ENCODE peak calls at places on chromosomes 13 and 19, in nine cellular contexts. One of them, this sample, is unnamed.

GRCh38 chr19:13042443-13043130 is 47.3 kb downstream of the NFIX start:
- DNase-seq in kidney glomerular epithelial cell: no peak
- DNase-seq in EL: no peak
- DNase-seq in caudate nucleus: no peak
- DNase-seq in uterus: no peak
- DNase-seq in T-helper 1 cell: no peak
- DNase-seq in dermis microvascular lymphatic vessel endothelial cell: no peak
- DNase-seq in stimulated activated CD4-positive, alpha-beta T cell treated with anti-CD3 and anti-CD28 coated beads, Interleukin-15, amount 100 ng/mL, for 1 hour: no peak
- DNase-seq in CD8-positive, alpha-beta memory T cell: no peak
- DNase-seq in this sample: no peak

GRCh38 chr13:41652735-41653361 is 195.5 kb downstream of the RGCC start:
- DNase-seq in kidney glomerular epithelial cell: peak; percentile 47
- DNase-seq in EL: peak; percentile 50
- DNase-seq in caudate nucleus: no peak
- DNase-seq in uterus: peak; percentile 43
- DNase-seq in T-helper 1 cell: no peak
- DNase-seq in dermis microvascular lymphatic vessel endothelial cell: peak; percentile 77
- DNase-seq in stimulated activated CD4-positive, alpha-beta T cell treated with anti-CD3 and anti-CD28 coated beads, Interleukin-15, amount 100 ng/mL, for 1 hour: no peak
- DNase-seq in CD8-positive, alpha-beta memory T cell: peak; percentile 51
- DNase-seq in this sample: no peak

GRCh38 chr19:15332311-15332996 is at the start of gene BRD4:
- DNase-seq in kidney glomerular epithelial cell: peak; percentile 19
- DNase-seq in EL: peak; percentile 58
- DNase-seq in caudate nucleus: peak; percentile 17
- DNase-seq in uterus: peak; percentile 65
- DNase-seq in T-helper 1 cell: peak; percentile 55
- DNase-seq in dermis microvascular lymphatic vessel endothelial cell: peak; percentile 62
- DNase-seq in stimulated activated CD4-positive, alpha-beta T cell treated with anti-CD3 and anti-CD28 coated beads, Interleukin-15, amount 100 ng/mL, for 1 hour: peak; percentile 59
- DNase-seq in CD8-positive, alpha-beta memory T cell: peak; percentile 85
- DNase-seq in this sample: peak; percentile 81

GRCh38 chr13:38914070-38914469 is 76.6 kb downstream of the STOML3 start:
- DNase-seq in kidney glomerular epithelial cell: no peak
- DNase-seq in EL: no peak
- DNase-seq in caudate nucleus: no peak
- DNase-seq in uterus: no peak
- DNase-seq in T-helper 1 cell: no peak
- DNase-seq in dermis microvascular lymphatic vessel endothelial cell: no peak
- DNase-seq in stimulated activated CD4-positive, alpha-beta T cell treated with anti-CD3 and anti-CD28 coated beads, Interleukin-15, amount 100 ng/mL, for 1 hour: no peak
- DNase-seq in CD8-positive, alpha-beta memory T cell: no peak
- DNase-seq in this sample: no peak

GRCh38 chr13:111210488-111210887 is 95.4 kb downstream of the ARHGEF7 start:
- DNase-seq in kidney glomerular epithelial cell: peak; percentile 76
- DNase-seq in EL: peak; percentile 94
- DNase-seq in caudate nucleus: peak; percentile 69
- DNase-seq in uterus: no peak
- DNase-seq in T-helper 1 cell: no peak
- DNase-seq in dermis microvascular lymphatic vessel endothelial cell: peak; percentile 58
- DNase-seq in stimulated activated CD4-positive, alpha-beta T cell treated with anti-CD3 and anti-CD28 coated beads, Interleukin-15, amount 100 ng/mL, for 1 hour: no peak
- DNase-seq in CD8-positive, alpha-beta memory T cell: no peak
- DNase-seq in this sample: peak; percentile 66

GRCh38 chr13:72137782-72138181 is 270.8 kb upstream of the DACH1 start:
- DNase-seq in kidney glomerular epithelial cell: no peak
- DNase-seq in EL: no peak
- DNase-seq in caudate nucleus: no peak
- DNase-seq in uterus: no peak
- DNase-seq in T-helper 1 cell: no peak
- DNase-seq in dermis microvascular lymphatic vessel endothelial cell: no peak
- DNase-seq in stimulated activated CD4-positive, alpha-beta T cell treated with anti-CD3 and anti-CD28 coated beads, Interleukin-15, amount 100 ng/mL, for 1 hour: no peak
- DNase-seq in CD8-positive, alpha-beta memory T cell: no peak
- DNase-seq in this sample: no peak

GRCh38 chr19:45955905-45956608 is 17.6 kb downstream of the NOVA2 start:
- DNase-seq in kidney glomerular epithelial cell: no peak
- DNase-seq in EL: no peak
- DNase-seq in caudate nucleus: peak; percentile 87
- DNase-seq in uterus: peak; percentile 79
- DNase-seq in T-helper 1 cell: no peak
- DNase-seq in dermis microvascular lymphatic vessel endothelial cell: peak; percentile 100
- DNase-seq in stimulated activated CD4-positive, alpha-beta T cell treated with anti-CD3 and anti-CD28 coated beads, Interleukin-15, amount 100 ng/mL, for 1 hour: no peak
- DNase-seq in CD8-positive, alpha-beta memory T cell: no peak
- DNase-seq in this sample: peak; percentile 80

GRCh38 chr19:6278740-6279619 is 795 bp downstream of the MLLT1 start:
- DNase-seq in kidney glomerular epithelial cell: no peak
- DNase-seq in EL: no peak
- DNase-seq in caudate nucleus: no peak
- DNase-seq in uterus: peak; percentile 28
- DNase-seq in T-helper 1 cell: no peak
- DNase-seq in dermis microvascular lymphatic vessel endothelial cell: no peak
- DNase-seq in stimulated activated CD4-positive, alpha-beta T cell treated with anti-CD3 and anti-CD28 coated beads, Interleukin-15, amount 100 ng/mL, for 1 hour: no peak
- DNase-seq in CD8-positive, alpha-beta memory T cell: no peak
- DNase-seq in this sample: no peak

GRCh38 chr13:34104853-34105252 is 286.9 kb downstream of the RFC3 start:
- DNase-seq in kidney glomerular epithelial cell: no peak
- DNase-seq in EL: no peak
- DNase-seq in caudate nucleus: no peak
- DNase-seq in uterus: no peak
- DNase-seq in T-helper 1 cell: no peak
- DNase-seq in dermis microvascular lymphatic vessel endothelial cell: no peak
- DNase-seq in stimulated activated CD4-positive, alpha-beta T cell treated with anti-CD3 and anti-CD28 coated beads, Interleukin-15, amount 100 ng/mL, for 1 hour: no peak
- DNase-seq in CD8-positive, alpha-beta memory T cell: no peak
- DNase-seq in this sample: no peak

GRCh38 chr13:28513745-28514144 is 18.8 kb upstream of the FLT1 start:
- DNase-seq in kidney glomerular epithelial cell: no peak
- DNase-seq in EL: no peak
- DNase-seq in caudate nucleus: no peak
- DNase-seq in uterus: no peak
- DNase-seq in T-helper 1 cell: no peak
- DNase-seq in dermis microvascular lymphatic vessel endothelial cell: no peak
- DNase-seq in stimulated activated CD4-positive, alpha-beta T cell treated with anti-CD3 and anti-CD28 coated beads, Interleukin-15, amount 100 ng/mL, for 1 hour: no peak
- DNase-seq in CD8-positive, alpha-beta memory T cell: no peak
- DNase-seq in this sample: no peak

GRCh38 chr19:17526922-17527321 is 15.5 kb downstream of the PGLS start:
- DNase-seq in kidney glomerular epithelial cell: no peak
- DNase-seq in EL: no peak
- DNase-seq in caudate nucleus: no peak
- DNase-seq in uterus: no peak
- DNase-seq in T-helper 1 cell: no peak
- DNase-seq in dermis microvascular lymphatic vessel endothelial cell: no peak
- DNase-seq in stimulated activated CD4-positive, alpha-beta T cell treated with anti-CD3 and anti-CD28 coated beads, Interleukin-15, amount 100 ng/mL, for 1 hour: no peak
- DNase-seq in CD8-positive, alpha-beta memory T cell: no peak
- DNase-seq in this sample: no peak

GRCh38 chr13:111912453-111912866 is 154.5 kb upstream of the SOX1 start:
- DNase-seq in kidney glomerular epithelial cell: no peak
- DNase-seq in EL: no peak
- DNase-seq in caudate nucleus: no peak
- DNase-seq in uterus: no peak
- DNase-seq in T-helper 1 cell: no peak
- DNase-seq in dermis microvascular lymphatic vessel endothelial cell: no peak
- DNase-seq in stimulated activated CD4-positive, alpha-beta T cell treated with anti-CD3 and anti-CD28 coated beads, Interleukin-15, amount 100 ng/mL, for 1 hour: no peak
- DNase-seq in CD8-positive, alpha-beta memory T cell: no peak
- DNase-seq in this sample: no peak

GRCh38 chr19:39126593-39127187 is 1.1 kb downstream of the PAK4 start:
- DNase-seq in kidney glomerular epithelial cell: peak; percentile 89
- DNase-seq in EL: peak; percentile 21
- DNase-seq in caudate nucleus: no peak
- DNase-seq in uterus: no peak
- DNase-seq in T-helper 1 cell: no peak
- DNase-seq in dermis microvascular lymphatic vessel endothelial cell: peak; percentile 26
- DNase-seq in stimulated activated CD4-positive, alpha-beta T cell treated with anti-CD3 and anti-CD28 coated beads, Interleukin-15, amount 100 ng/mL, for 1 hour: no peak
- DNase-seq in CD8-positive, alpha-beta memory T cell: no peak
- DNase-seq in this sample: peak; percentile 45

GRCh38 chr19:10142701-10143375 is 23.1 kb upstream of the EIF3G start:
- DNase-seq in kidney glomerular epithelial cell: no peak
- DNase-seq in EL: no peak
- DNase-seq in caudate nucleus: no peak
- DNase-seq in uterus: no peak
- DNase-seq in T-helper 1 cell: no peak
- DNase-seq in dermis microvascular lymphatic vessel endothelial cell: no peak
- DNase-seq in stimulated activated CD4-positive, alpha-beta T cell treated with anti-CD3 and anti-CD28 coated beads, Interleukin-15, amount 100 ng/mL, for 1 hour: peak; percentile 22
- DNase-seq in CD8-positive, alpha-beta memory T cell: peak; percentile 71
- DNase-seq in this sample: no peak

GRCh38 chr19:3224346-3225325 is at the start of gene CELF5:
- DNase-seq in kidney glomerular epithelial cell: no peak
- DNase-seq in EL: peak; percentile 38
- DNase-seq in caudate nucleus: peak; percentile 22
- DNase-seq in uterus: no peak
- DNase-seq in T-helper 1 cell: peak; percentile 40
- DNase-seq in dermis microvascular lymphatic vessel endothelial cell: peak; percentile 11
- DNase-seq in stimulated activated CD4-positive, alpha-beta T cell treated with anti-CD3 and anti-CD28 coated beads, Interleukin-15, amount 100 ng/mL, for 1 hour: peak; percentile 32
- DNase-seq in CD8-positive, alpha-beta memory T cell: peak; percentile 65
- DNase-seq in this sample: peak; percentile 41

GRCh38 chr19:19606021-19606420 is 12.5 kb downstream of the PBX4 start:
- DNase-seq in kidney glomerular epithelial cell: no peak
- DNase-seq in EL: no peak
- DNase-seq in caudate nucleus: no peak
- DNase-seq in uterus: no peak
- DNase-seq in T-helper 1 cell: peak; percentile 27
- DNase-seq in dermis microvascular lymphatic vessel endothelial cell: no peak
- DNase-seq in stimulated activated CD4-positive, alpha-beta T cell treated with anti-CD3 and anti-CD28 coated beads, Interleukin-15, amount 100 ng/mL, for 1 hour: peak; percentile 24
- DNase-seq in CD8-positive, alpha-beta memory T cell: peak; percentile 73
- DNase-seq in this sample: no peak

GRCh38 chr19:45103200-45103624 is 10.2 kb downstream of the PPP1R37 start:
- DNase-seq in kidney glomerular epithelial cell: peak; percentile 38
- DNase-seq in EL: peak; percentile 37
- DNase-seq in caudate nucleus: no peak
- DNase-seq in uterus: no peak
- DNase-seq in T-helper 1 cell: no peak
- DNase-seq in dermis microvascular lymphatic vessel endothelial cell: no peak
- DNase-seq in stimulated activated CD4-positive, alpha-beta T cell treated with anti-CD3 and anti-CD28 coated beads, Interleukin-15, amount 100 ng/mL, for 1 hour: peak; percentile 16
- DNase-seq in CD8-positive, alpha-beta memory T cell: peak; percentile 75
- DNase-seq in this sample: no peak

GRCh38 chr19:3450796-3451411 is 29.4 kb downstream of the SMIM24 start:
- DNase-seq in kidney glomerular epithelial cell: peak; percentile 100
- DNase-seq in EL: peak; percentile 100
- DNase-seq in caudate nucleus: no peak
- DNase-seq in uterus: peak; percentile 93
- DNase-seq in T-helper 1 cell: no peak
- DNase-seq in dermis microvascular lymphatic vessel endothelial cell: peak; percentile 99
- DNase-seq in stimulated activated CD4-positive, alpha-beta T cell treated with anti-CD3 and anti-CD28 coated beads, Interleukin-15, amount 100 ng/mL, for 1 hour: no peak
- DNase-seq in CD8-positive, alpha-beta memory T cell: no peak
- DNase-seq in this sample: peak; percentile 84

GRCh38 chr13:30341815-30342570 is 34.6 kb upstream of the KATNAL1 start:
- DNase-seq in kidney glomerular epithelial cell: peak; percentile 30
- DNase-seq in EL: peak; percentile 93
- DNase-seq in caudate nucleus: peak; percentile 16
- DNase-seq in uterus: peak; percentile 86
- DNase-seq in T-helper 1 cell: no peak
- DNase-seq in dermis microvascular lymphatic vessel endothelial cell: peak; percentile 70
- DNase-seq in stimulated activated CD4-positive, alpha-beta T cell treated with anti-CD3 and anti-CD28 coated beads, Interleukin-15, amount 100 ng/mL, for 1 hour: no peak
- DNase-seq in CD8-positive, alpha-beta memory T cell: no peak
- DNase-seq in this sample: peak; percentile 94

GRCh38 chr13:50588736-50589135 is 254.8 kb downstream of the DLEU7 start:
- DNase-seq in kidney glomerular epithelial cell: no peak
- DNase-seq in EL: peak; percentile 32
- DNase-seq in caudate nucleus: no peak
- DNase-seq in uterus: no peak
- DNase-seq in T-helper 1 cell: no peak
- DNase-seq in dermis microvascular lymphatic vessel endothelial cell: no peak
- DNase-seq in stimulated activated CD4-positive, alpha-beta T cell treated with anti-CD3 and anti-CD28 coated beads, Interleukin-15, amount 100 ng/mL, for 1 hour: no peak
- DNase-seq in CD8-positive, alpha-beta memory T cell: no peak
- DNase-seq in this sample: no peak

GRCh38 chr19:12825259-12826131 is 8.9 kb downstream of the RTBDN start:
- DNase-seq in kidney glomerular epithelial cell: no peak
- DNase-seq in EL: peak; percentile 29
- DNase-seq in caudate nucleus: no peak
- DNase-seq in uterus: no peak
- DNase-seq in T-helper 1 cell: no peak
- DNase-seq in dermis microvascular lymphatic vessel endothelial cell: peak; percentile 28
- DNase-seq in stimulated activated CD4-positive, alpha-beta T cell treated with anti-CD3 and anti-CD28 coated beads, Interleukin-15, amount 100 ng/mL, for 1 hour: no peak
- DNase-seq in CD8-positive, alpha-beta memory T cell: no peak
- DNase-seq in this sample: no peak

GRCh38 chr13:69857188-69857821 is 250.3 kb upstream of the ATXN8OS start:
- DNase-seq in kidney glomerular epithelial cell: peak; percentile 77
- DNase-seq in EL: peak; percentile 1
- DNase-seq in caudate nucleus: no peak
- DNase-seq in uterus: no peak
- DNase-seq in T-helper 1 cell: no peak
- DNase-seq in dermis microvascular lymphatic vessel endothelial cell: peak; percentile 43
- DNase-seq in stimulated activated CD4-positive, alpha-beta T cell treated with anti-CD3 and anti-CD28 coated beads, Interleukin-15, amount 100 ng/mL, for 1 hour: no peak
- DNase-seq in CD8-positive, alpha-beta memory T cell: no peak
- DNase-seq in this sample: no peak

GRCh38 chr19:610801-611505 is 21.3 kb downstream of the HCN2 start:
- DNase-seq in kidney glomerular epithelial cell: no peak
- DNase-seq in EL: peak; percentile 90
- DNase-seq in caudate nucleus: no peak
- DNase-seq in uterus: no peak
- DNase-seq in T-helper 1 cell: peak; percentile 46
- DNase-seq in dermis microvascular lymphatic vessel endothelial cell: peak; percentile 13
- DNase-seq in stimulated activated CD4-positive, alpha-beta T cell treated with anti-CD3 and anti-CD28 coated beads, Interleukin-15, amount 100 ng/mL, for 1 hour: peak; percentile 31
- DNase-seq in CD8-positive, alpha-beta memory T cell: peak; percentile 70
- DNase-seq in this sample: no peak

GRCh38 chr19:51183629-51184028 is 41.3 kb upstream of the CD33 start:
- DNase-seq in kidney glomerular epithelial cell: no peak
- DNase-seq in EL: no peak
- DNase-seq in caudate nucleus: no peak
- DNase-seq in uterus: no peak
- DNase-seq in T-helper 1 cell: no peak
- DNase-seq in dermis microvascular lymphatic vessel endothelial cell: no peak
- DNase-seq in stimulated activated CD4-positive, alpha-beta T cell treated with anti-CD3 and anti-CD28 coated beads, Interleukin-15, amount 100 ng/mL, for 1 hour: no peak
- DNase-seq in CD8-positive, alpha-beta memory T cell: no peak
- DNase-seq in this sample: no peak

GRCh38 chr19:33410915-33411401 is 37.4 kb downstream of the CEBPG start:
- DNase-seq in kidney glomerular epithelial cell: no peak
- DNase-seq in EL: no peak
- DNase-seq in caudate nucleus: no peak
- DNase-seq in uterus: no peak
- DNase-seq in T-helper 1 cell: no peak
- DNase-seq in dermis microvascular lymphatic vessel endothelial cell: no peak
- DNase-seq in stimulated activated CD4-positive, alpha-beta T cell treated with anti-CD3 and anti-CD28 coated beads, Interleukin-15, amount 100 ng/mL, for 1 hour: no peak
- DNase-seq in CD8-positive, alpha-beta memory T cell: peak; percentile 35
- DNase-seq in this sample: no peak

This sample was measured in MG63.